ENCODE peak calls at places on chromosomes 13 and 19, in seven cellular contexts. One of them, this sample, is unnamed.

GRCh38 chr13:109383683-109384082 is 402.7 kb downstream of the IRS2 start:
- DNase-seq in GM04504: no peak
- DNase-seq in NCI-H1092: no peak
- DNase-seq in left colon: no peak
- DNase-seq in NCI-H146: no peak
- DNase-seq in MG63: no peak
- DNase-seq in activated T-cell treated with anti-CD3 and anti-CD28 coated beads for 4 hours: no peak
- DNase-seq in this sample: no peak

GRCh38 chr19:34269489-34269888 is 15.1 kb downstream of the GARRE1 start:
- DNase-seq in NCI-H1092: no peak
- DNase-seq in left colon: no peak
- DNase-seq in activated T-cell treated with anti-CD3 and anti-CD28 coated beads for 4 hours: no peak
- DNase-seq in NCI-H146: no peak
- DNase-seq in GM04504: no peak
- DNase-seq in MG63: no peak
- DNase-seq in this sample: no peak

GRCh38 chr13:36706755-36707154 is 32.9 kb downstream of the SERTM1 start:
- DNase-seq in activated T-cell treated with anti-CD3 and anti-CD28 coated beads for 4 hours: no peak
- DNase-seq in NCI-H146: no peak
- DNase-seq in NCI-H1092: no peak
- DNase-seq in left colon: no peak
- DNase-seq in GM04504: no peak
- DNase-seq in MG63: peak
- DNase-seq in this sample: no peak

GRCh38 chr19:1266116-1266817 is 2.9 kb upstream of the CIRBP start:
- DNase-seq in NCI-H146: peak
- DNase-seq in NCI-H1092: peak
- DNase-seq in left colon: peak
- DNase-seq in MG63: peak
- DNase-seq in GM04504: peak
- DNase-seq in activated T-cell treated with anti-CD3 and anti-CD28 coated beads for 4 hours: peak
- DNase-seq in this sample: no peak

GRCh38 chr13:48251616-48252081 is 18.6 kb downstream of the ITM2B start:
- DNase-seq in NCI-H146: no peak
- DNase-seq in MG63: no peak
- DNase-seq in GM04504: peak
- DNase-seq in activated T-cell treated with anti-CD3 and anti-CD28 coated beads for 4 hours: no peak
- DNase-seq in NCI-H1092: no peak
- DNase-seq in left colon: no peak
- DNase-seq in this sample: no peak

GRCh38 chr13:27034678-27035111 is 136.9 kb downstream of the USP12 start:
- DNase-seq in NCI-H146: no peak
- DNase-seq in NCI-H1092: no peak
- DNase-seq in GM04504: no peak
- DNase-seq in activated T-cell treated with anti-CD3 and anti-CD28 coated beads for 4 hours: no peak
- DNase-seq in left colon: no peak
- DNase-seq in MG63: no peak
- DNase-seq in this sample: peak

GRCh38 chr13:40692946-40693345 is 26.5 kb upstream of the FOXO1 start:
- DNase-seq in NCI-H1092: no peak
- DNase-seq in MG63: no peak
- DNase-seq in activated T-cell treated with anti-CD3 and anti-CD28 coated beads for 4 hours: no peak
- DNase-seq in NCI-H146: no peak
- DNase-seq in GM04504: no peak
- DNase-seq in left colon: no peak
- DNase-seq in this sample: no peak

GRCh38 chr19:23415034-23415433 is 19.8 kb upstream of the ZNF91 start:
- DNase-seq in MG63: no peak
- DNase-seq in NCI-H1092: no peak
- DNase-seq in left colon: peak
- DNase-seq in GM04504: no peak
- DNase-seq in NCI-H146: peak
- DNase-seq in activated T-cell treated with anti-CD3 and anti-CD28 coated beads for 4 hours: no peak
- DNase-seq in this sample: no peak

GRCh38 chr19:34926685-34927375 is at the start of gene ZNF30:
- DNase-seq in GM04504: peak
- DNase-seq in NCI-H1092: peak
- DNase-seq in activated T-cell treated with anti-CD3 and anti-CD28 coated beads for 4 hours: peak
- DNase-seq in MG63: peak
- DNase-seq in NCI-H146: peak
- DNase-seq in left colon: peak
- DNase-seq in this sample: peak

GRCh38 chr19:45275370-45275971 is 24.4 kb downstream of the MARK4 start:
- DNase-seq in activated T-cell treated with anti-CD3 and anti-CD28 coated beads for 4 hours: no peak
- DNase-seq in left colon: no peak
- DNase-seq in GM04504: no peak
- DNase-seq in NCI-H146: no peak
- DNase-seq in NCI-H1092: no peak
- DNase-seq in MG63: no peak
- DNase-seq in this sample: no peak

GRCh38 chr13:26325876-26326275 is 71.9 kb downstream of the CDK8 start:
- DNase-seq in left colon: no peak
- DNase-seq in activated T-cell treated with anti-CD3 and anti-CD28 coated beads for 4 hours: no peak
- DNase-seq in NCI-H1092: no peak
- DNase-seq in MG63: no peak
- DNase-seq in GM04504: no peak
- DNase-seq in NCI-H146: no peak
- DNase-seq in this sample: no peak

GRCh38 chr19:3057275-3057714 is 5.0 kb downstream of the TLE5 start:
- DNase-seq in activated T-cell treated with anti-CD3 and anti-CD28 coated beads for 4 hours: no peak
- DNase-seq in GM04504: no peak
- DNase-seq in left colon: peak
- DNase-seq in MG63: peak
- DNase-seq in NCI-H146: no peak
- DNase-seq in NCI-H1092: peak
- DNase-seq in this sample: no peak